ENCODE peak calls at places on chromosomes 16 and 17, in seven cellular contexts. One of them, this sample, is unnamed.

GRCh38 chr16:51150159-51150893 is 744 bp downstream of the SALL1 start:
- DNase-seq in body of pancreas: no peak
- DNase-seq in uterus: peak
- DNase-seq in prostate gland: no peak
- DNase-seq in tibial nerve: no peak
- DNase-seq in transverse colon: no peak
- DNase-seq in heart left ventricle: no peak
- DNase-seq in this sample: no peak

GRCh38 chr17:65457183-65457582 is 104.3 kb downstream of the AXIN2 start:
- DNase-seq in uterus: no peak
- DNase-seq in heart left ventricle: no peak
- DNase-seq in body of pancreas: no peak
- DNase-seq in transverse colon: no peak
- DNase-seq in prostate gland: no peak
- DNase-seq in tibial nerve: no peak
- DNase-seq in this sample: no peak

GRCh38 chr17:1787301-1787902 is 25.5 kb downstream of the SERPINF1 start:
- DNase-seq in transverse colon: peak
- DNase-seq in uterus: peak
- DNase-seq in heart left ventricle: peak
- DNase-seq in prostate gland: peak
- DNase-seq in body of pancreas: peak
- DNase-seq in tibial nerve: no peak
- DNase-seq in this sample: no peak

GRCh38 chr16:83835972-83836566 is 28.3 kb downstream of the HSBP1 start:
- DNase-seq in prostate gland: no peak
- DNase-seq in body of pancreas: no peak
- DNase-seq in tibial nerve: no peak
- DNase-seq in uterus: no peak
- DNase-seq in transverse colon: no peak
- DNase-seq in heart left ventricle: no peak
- DNase-seq in this sample: no peak

GRCh38 chr16:48535831-48536599 is 74.0 kb downstream of the N4BP1 start:
- DNase-seq in heart left ventricle: peak
- DNase-seq in transverse colon: peak
- DNase-seq in uterus: peak
- DNase-seq in body of pancreas: peak
- DNase-seq in prostate gland: peak
- DNase-seq in tibial nerve: peak
- DNase-seq in this sample: no peak

GRCh38 chr16:80391095-80391494 is 149.7 kb upstream of the DYNLRB2 start:
- DNase-seq in body of pancreas: no peak
- DNase-seq in tibial nerve: no peak
- DNase-seq in uterus: no peak
- DNase-seq in heart left ventricle: no peak
- DNase-seq in prostate gland: no peak
- DNase-seq in transverse colon: no peak
- DNase-seq in this sample: no peak

GRCh38 chr16:29922986-29923501 is 3.0 kb downstream of the KCTD13 start:
- DNase-seq in transverse colon: no peak
- DNase-seq in heart left ventricle: no peak
- DNase-seq in tibial nerve: no peak
- DNase-seq in body of pancreas: no peak
- DNase-seq in prostate gland: no peak
- DNase-seq in uterus: no peak
- DNase-seq in this sample: peak

GRCh38 chr17:55005520-55005919 is 37.0 kb downstream of the STXBP4 start:
- DNase-seq in body of pancreas: peak
- DNase-seq in prostate gland: no peak
- DNase-seq in heart left ventricle: no peak
- DNase-seq in tibial nerve: no peak
- DNase-seq in uterus: no peak
- DNase-seq in transverse colon: no peak
- DNase-seq in this sample: no peak

GRCh38 chr16:60073376-60073775 is 1339.3 kb upstream of the GOT2 start:
- DNase-seq in uterus: no peak
- DNase-seq in transverse colon: no peak
- DNase-seq in body of pancreas: no peak
- DNase-seq in prostate gland: no peak
- DNase-seq in heart left ventricle: no peak
- DNase-seq in tibial nerve: no peak
- DNase-seq in this sample: no peak

GRCh38 chr16:83994703-83995102 is 26.7 kb downstream of the NECAB2 start:
- DNase-seq in uterus: no peak
- DNase-seq in tibial nerve: no peak
- DNase-seq in heart left ventricle: no peak
- DNase-seq in prostate gland: no peak
- DNase-seq in body of pancreas: no peak
- DNase-seq in transverse colon: no peak
- DNase-seq in this sample: no peak

GRCh38 chr16:86985656-86986030 is 331.5 kb downstream of the C16orf95 start:
- DNase-seq in transverse colon: no peak
- DNase-seq in heart left ventricle: no peak
- DNase-seq in body of pancreas: no peak
- DNase-seq in prostate gland: no peak
- DNase-seq in uterus: no peak
- DNase-seq in tibial nerve: no peak
- DNase-seq in this sample: no peak
- TF ChIP-seq POLR2A in transverse colon: no peak
- TF ChIP-seq POLR2A in heart left ventricle: no peak
- TF ChIP-seq POLR2A in body of pancreas: no peak
- TF ChIP-seq POLR2A in prostate gland: no peak
- TF ChIP-seq POLR2A in uterus: no peak
- TF ChIP-seq POLR2A in tibial nerve: no peak
- TF ChIP-seq POLR2A in this sample: no peak

GRCh38 chr17:58324409-58325288 is 3.9 kb downstream of the TSPOAP1 start:
- DNase-seq in heart left ventricle: no peak
- DNase-seq in transverse colon: peak
- DNase-seq in uterus: peak
- DNase-seq in prostate gland: peak
- DNase-seq in tibial nerve: no peak
- DNase-seq in body of pancreas: peak
- DNase-seq in this sample: no peak

GRCh38 chr17:58323420-58324408 is 4.9 kb downstream of the TSPOAP1 start:
- DNase-seq in uterus: no peak
- DNase-seq in prostate gland: no peak
- DNase-seq in transverse colon: no peak
- DNase-seq in tibial nerve: no peak
- DNase-seq in heart left ventricle: no peak
- DNase-seq in body of pancreas: no peak
- DNase-seq in this sample: no peak

GRCh38 chr17:58320570-58321323 is 7.8 kb downstream of the TSPOAP1 start:
- DNase-seq in body of pancreas: no peak
- DNase-seq in uterus: no peak
- DNase-seq in prostate gland: no peak
- DNase-seq in tibial nerve: no peak
- DNase-seq in transverse colon: no peak
- DNase-seq in heart left ventricle: no peak
- DNase-seq in this sample: no peak

GRCh38 chr17:58321571-58322525 is 6.7 kb downstream of the TSPOAP1 start:
- DNase-seq in prostate gland: no peak
- DNase-seq in uterus: no peak
- DNase-seq in body of pancreas: no peak
- DNase-seq in heart left ventricle: peak
- DNase-seq in transverse colon: no peak
- DNase-seq in tibial nerve: no peak
- DNase-seq in this sample: no peak

DNA sequence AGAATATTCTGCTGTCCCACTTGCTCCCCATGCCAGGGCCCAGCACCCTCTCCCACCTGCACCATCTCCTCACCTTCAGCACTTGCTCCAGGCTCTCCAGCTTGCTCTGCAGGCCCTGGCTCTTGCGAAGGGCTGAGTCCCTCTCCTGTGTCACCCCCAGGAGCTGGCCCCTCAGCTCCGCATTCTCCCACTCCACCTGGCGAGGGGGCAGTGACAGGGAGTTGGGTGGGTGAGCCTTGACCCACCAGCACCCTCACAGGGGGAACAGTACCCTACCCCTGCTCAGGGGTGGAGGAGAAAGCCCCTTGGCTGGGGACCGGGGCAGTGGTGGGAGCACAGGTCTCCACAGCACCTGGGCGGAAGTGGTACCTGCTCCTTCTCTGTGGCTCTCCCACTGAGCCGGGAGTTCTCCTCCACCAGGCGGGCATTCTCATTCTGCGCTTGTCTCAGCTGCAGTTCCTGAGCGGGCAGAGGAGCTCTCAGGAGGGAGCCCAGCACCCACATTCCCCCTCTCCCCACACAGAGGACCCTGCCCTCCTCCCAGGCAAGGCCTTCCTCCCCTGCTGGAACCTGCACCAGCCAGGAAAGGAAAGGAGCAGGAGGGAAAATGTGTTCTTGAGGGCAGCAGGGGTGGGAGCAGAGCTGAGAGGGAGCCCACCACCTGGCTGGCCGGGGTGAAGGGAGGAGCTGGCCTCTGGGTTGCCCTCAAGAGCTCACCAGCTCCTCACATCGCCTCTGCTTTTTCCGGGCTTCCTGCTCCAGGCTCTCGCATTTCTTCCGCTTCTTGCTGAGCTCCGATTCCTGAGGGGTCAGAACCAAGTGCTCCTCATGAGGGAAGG is 5.8 kb downstream of the TSPOAP1 start:
- DNase-seq in heart left ventricle: no peak
- DNase-seq in body of pancreas: no peak
- DNase-seq in transverse colon: no peak
- DNase-seq in prostate gland: no peak
- DNase-seq in uterus: no peak
- DNase-seq in tibial nerve: no peak
- DNase-seq in this sample: no peak
- TF ChIP-seq POLR2A in heart left ventricle: no peak
- TF ChIP-seq POLR2A in body of pancreas: no peak
- TF ChIP-seq POLR2A in transverse colon: no peak
- TF ChIP-seq POLR2A in prostate gland: no peak
- TF ChIP-seq POLR2A in uterus: no peak
- TF ChIP-seq POLR2A in tibial nerve: no peak
- TF ChIP-seq POLR2A in this sample: no peak

GRCh38 chr16:3188925-3189825 is 1.2 kb downstream of the OR1F1 start:
- DNase-seq in prostate gland: no peak
- DNase-seq in uterus: no peak
- DNase-seq in tibial nerve: no peak
- DNase-seq in body of pancreas: no peak
- DNase-seq in heart left ventricle: no peak
- DNase-seq in transverse colon: no peak
- DNase-seq in this sample: no peak
- TF ChIP-seq POLR2A in prostate gland: no peak
- TF ChIP-seq POLR2A in uterus: no peak
- TF ChIP-seq POLR2A in tibial nerve: no peak
- TF ChIP-seq POLR2A in body of pancreas: no peak
- TF ChIP-seq POLR2A in heart left ventricle: no peak
- TF ChIP-seq POLR2A in transverse colon: no peak
- TF ChIP-seq POLR2A in this sample: no peak

GRCh38 chr16:85751665-85752501 is 987 bp upstream of the C16orf74 start:
- DNase-seq in body of pancreas: no peak
- DNase-seq in tibial nerve: no peak
- DNase-seq in heart left ventricle: no peak
- DNase-seq in transverse colon: no peak
- DNase-seq in prostate gland: no peak
- DNase-seq in uterus: no peak
- DNase-seq in this sample: no peak

GRCh38 chr16:85752511-85753420 is 1.9 kb upstream of the C16orf74 start:
- DNase-seq in uterus: peak
- DNase-seq in prostate gland: peak
- DNase-seq in heart left ventricle: no peak
- DNase-seq in body of pancreas: peak
- DNase-seq in transverse colon: peak
- DNase-seq in tibial nerve: no peak
- DNase-seq in this sample: no peak

GRCh38 chr16:85750021-85750826 is 672 bp downstream of the C16orf74 start:
- DNase-seq in transverse colon: peak
- DNase-seq in heart left ventricle: peak
- DNase-seq in tibial nerve: no peak
- DNase-seq in uterus: peak
- DNase-seq in prostate gland: no peak
- DNase-seq in body of pancreas: peak
- DNase-seq in this sample: no peak

GRCh38 chr16:85749686-85750020 is 1.2 kb downstream of the C16orf74 start:
- DNase-seq in body of pancreas: no peak
- DNase-seq in tibial nerve: no peak
- DNase-seq in heart left ventricle: no peak
- DNase-seq in transverse colon: peak
- DNase-seq in uterus: no peak
- DNase-seq in prostate gland: no peak
- DNase-seq in this sample: no peak

DNA sequence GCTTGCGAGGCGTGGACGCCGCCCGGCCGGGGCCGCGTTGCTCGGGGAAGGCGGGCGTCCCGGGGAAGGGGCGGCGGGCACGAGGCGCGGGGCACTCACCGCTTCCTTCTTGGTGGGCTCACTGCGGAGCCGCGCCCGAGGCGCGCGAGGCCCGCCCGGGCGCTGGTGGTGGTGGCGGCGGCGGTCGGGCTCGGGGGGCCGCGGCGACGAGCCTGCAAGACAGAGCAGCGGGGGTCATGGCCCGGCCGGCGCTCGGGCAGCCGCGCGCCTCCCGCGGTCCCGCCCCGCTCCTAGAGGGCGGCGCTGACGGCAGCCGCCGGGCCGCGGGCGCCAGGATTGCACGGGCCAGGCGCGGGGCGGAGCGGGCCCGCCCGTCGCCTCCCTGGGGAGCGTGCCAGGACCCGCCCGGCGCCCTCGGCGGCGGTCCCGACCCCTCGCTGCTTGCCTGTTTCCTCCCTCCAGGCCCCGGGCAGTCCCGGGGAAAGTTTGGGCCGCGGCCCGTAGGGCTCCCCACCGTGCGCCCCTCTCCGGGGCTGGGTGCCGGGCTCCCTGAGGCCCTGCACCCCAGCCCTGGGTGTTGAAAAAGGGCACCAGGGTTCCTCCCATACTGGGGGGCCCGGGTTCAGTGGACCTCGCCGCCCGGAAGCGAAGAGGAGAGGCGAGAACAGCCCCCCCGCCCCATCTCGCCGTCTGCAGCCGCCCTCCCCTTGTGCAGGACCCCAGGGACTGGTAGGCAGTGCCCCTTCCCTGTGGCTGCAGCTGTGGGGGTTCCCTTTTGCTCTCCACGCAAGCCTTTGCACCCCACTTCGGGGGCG is at the start of gene C16orf74:
- DNase-seq in body of pancreas: peak
- DNase-seq in tibial nerve: no peak
- DNase-seq in uterus: peak
- DNase-seq in heart left ventricle: peak
- DNase-seq in prostate gland: peak
- DNase-seq in transverse colon: peak
- DNase-seq in this sample: no peak
- TF ChIP-seq POLR2A in body of pancreas: no peak
- TF ChIP-seq POLR2A in tibial nerve: no peak
- TF ChIP-seq POLR2A in uterus: no peak
- TF ChIP-seq POLR2A in heart left ventricle: no peak
- TF ChIP-seq POLR2A in prostate gland: no peak
- TF ChIP-seq POLR2A in transverse colon: no peak
- TF ChIP-seq POLR2A in this sample: no peak

DNA sequence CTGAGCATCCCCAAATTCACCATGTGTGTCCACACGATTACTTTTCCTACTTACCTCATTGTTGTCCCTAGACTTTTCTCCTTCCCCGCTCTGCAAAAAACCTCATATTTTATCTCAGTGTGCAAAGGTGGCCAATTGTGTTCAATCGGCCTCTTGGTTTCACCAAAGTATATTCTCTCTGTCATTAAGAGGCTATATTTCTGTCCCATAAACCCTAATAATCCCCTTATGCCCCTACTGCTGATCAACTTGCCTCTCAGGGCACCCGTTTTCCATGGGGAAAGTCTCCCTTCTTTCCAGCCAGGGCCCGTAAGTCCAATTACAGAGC is 11.6 kb downstream of the CES2 start:
- DNase-seq in transverse colon: no peak
- DNase-seq in uterus: no peak
- DNase-seq in heart left ventricle: no peak
- DNase-seq in prostate gland: no peak
- DNase-seq in tibial nerve: no peak
- DNase-seq in body of pancreas: no peak
- DNase-seq in this sample: no peak
- TF ChIP-seq POLR2A in transverse colon: no peak
- TF ChIP-seq POLR2A in uterus: no peak
- TF ChIP-seq POLR2A in heart left ventricle: no peak
- TF ChIP-seq POLR2A in prostate gland: no peak
- TF ChIP-seq POLR2A in tibial nerve: no peak
- TF ChIP-seq POLR2A in body of pancreas: no peak
- TF ChIP-seq POLR2A in this sample: no peak

This sample was measured in lower leg skin.